ENCODE peak calls at places on chromosomes 4 and X, in ten cellular contexts. U is right cardiac atrium, W is lung, J is endodermal cell, V is pancreas, A is tibial nerve, F is BE2C, Y is IMR-90, B is colonic mucosa, R is A549. T is an unnamed sample.

GRCh38 chrX:9429767-9430166 is 35.1 kb upstream of the TBL1X start:
- DNase-seq in U (no peak), W (no peak), J (no peak), V (no peak), A (no peak), F (peak; percentile 52), Y (no peak), B (no peak), R (no peak), T (no peak)

GRCh38 chr4:143433231-143433630 is 80.3 kb upstream of the SMARCA5 start:
- DNase-seq in U (no peak), W (no peak), J (no peak), V (no peak), A (no peak), F (no peak), Y (no peak), B (no peak), R (no peak), T (no peak)

GRCh38 chr4:173538903-173539445 is 8.9 kb upstream of the HAND2 start:
- DNase-seq in U (peak; percentile 61), W (no peak), J (peak; percentile 49), V (no peak), A (no peak), F (no peak), Y (no peak), B (no peak), R (no peak), T (no peak)

GRCh38 chr4:15234585-15235126 is 193.2 kb upstream of the C1QTNF7 start:
- DNase-seq in U (no peak), W (no peak), J (no peak), V (no peak), A (no peak), F (no peak), Y (peak; percentile 98), B (no peak), R (no peak), T (no peak)

GRCh38 chr4:54229631-54230478 is 762 bp downstream of the PDGFRA start:
- DNase-seq in U (peak; percentile 72), W (no peak), J (peak; percentile 81), V (no peak), A (no peak), F (no peak), Y (peak; percentile 69), B (no peak), R (no peak), T (no peak)

GRCh38 chr4:6986067-6986780 is 56.9 kb upstream of the TADA2B start:
- DNase-seq in U (peak; percentile 71), W (no peak), J (peak; percentile 74), V (no peak), A (peak; percentile 49), F (peak; percentile 69), Y (peak; percentile 84), B (peak; percentile 49), R (peak; percentile 23), T (no peak)

GRCh38 chr4:54626113-54626512 is 31.6 kb upstream of the KIT start:
- DNase-seq in U (no peak), W (no peak), J (no peak), V (peak; percentile 62), A (no peak), F (no peak), Y (no peak), B (no peak), R (no peak), T (peak; percentile 28)

GRCh38 chrX:13721819-13722527 is 12.4 kb downstream of the TRAPPC2 start:
- DNase-seq in U (no peak), W (no peak), J (no peak), V (no peak), A (no peak), F (no peak), Y (peak; percentile 86), B (no peak), R (no peak), T (no peak)

GRCh38 chrX:53716328-53717088 is 30.0 kb upstream of the HUWE1 start:
- DNase-seq in U (no peak), W (no peak), J (no peak), V (no peak), A (no peak), F (no peak), Y (peak; percentile 48), B (no peak), R (no peak), T (no peak)

GRCh38 chr4:3384771-3385701 is 56.7 kb upstream of the HGFAC start:
- DNase-seq in U (peak; percentile 84), W (peak; percentile 55), J (peak; percentile 53), V (peak; percentile 74), A (no peak), F (no peak), Y (no peak), B (peak; percentile 52), R (no peak), T (no peak)

GRCh38 chrX:645024-645376 is 14.4 kb downstream of the SHOX start:
- DNase-seq in U (no peak), W (no peak), J (peak; percentile 70), V (no peak), A (no peak), F (no peak), Y (no peak), B (peak; percentile 79), R (no peak), T (no peak)

GRCh38 chrX:134501942-134502341 is 42.0 kb downstream of the HPRT1 start:
- DNase-seq in U (no peak), W (no peak), J (no peak), V (no peak), A (no peak), F (no peak), Y (peak; percentile 12), B (no peak), R (no peak), T (no peak)

GRCh38 chr4:10097906-10098769 is 18.5 kb downstream of the WDR1 start:
- DNase-seq in U (no peak), W (no peak), J (no peak), V (no peak), A (no peak), F (no peak), Y (no peak), B (no peak), R (no peak), T (no peak)
- H3K4me1 ChIP-seq in U (peaks cover 53% of the 10 kb centered on the region), W (peaks cover 32% of the 10 kb centered on the region), J (peaks cover 13% of the 10 kb centered on the region), V (no peaks in the 10 kb centered on the region), A (peaks cover 70% of the 10 kb centered on the region), F (peaks cover 8% of the 10 kb centered on the region), Y (peaks cover 63% of the 10 kb centered on the region), B (peaks cover 11% of the 10 kb centered on the region), R (peaks cover 26% of the 10 kb centered on the region), T (peaks cover 47% of the 10 kb centered on the region)

GRCh38 chr4:176841730-176842129 is 49.0 kb upstream of the VEGFC start:
- DNase-seq in U (no peak), W (no peak), J (no peak), V (no peak), A (no peak), F (no peak), Y (peak; percentile 92), B (no peak), R (no peak), T (no peak)

GRCh38 chr4:176840166-176840565 is 47.4 kb upstream of the VEGFC start:
- DNase-seq in U (no peak), W (no peak), J (no peak), V (no peak), A (no peak), F (no peak), Y (peak; percentile 48), B (no peak), R (no peak), T (no peak)

GRCh38 chr4:176838611-176839411 is 46.1 kb upstream of the VEGFC start:
- DNase-seq in U (peak; percentile 66), W (no peak), J (no peak), V (no peak), A (no peak), F (no peak), Y (peak; percentile 84), B (no peak), R (peak; percentile 31), T (no peak)

GRCh38 chr4:176837176-176837915 is 44.6 kb upstream of the VEGFC start:
- DNase-seq in U (no peak), W (no peak), J (no peak), V (no peak), A (no peak), F (no peak), Y (no peak), B (no peak), R (no peak), T (no peak)

GRCh38 chr4:176839656-176840055 is 46.9 kb upstream of the VEGFC start:
- DNase-seq in U (no peak), W (no peak), J (no peak), V (no peak), A (no peak), F (no peak), Y (no peak), B (no peak), R (no peak), T (no peak)
- H3K4me1 ChIP-seq in U (no peaks in the 10 kb centered on the region), W (no peaks in the 10 kb centered on the region), J (no peaks in the 10 kb centered on the region), V (no peaks in the 10 kb centered on the region), A (no peaks in the 10 kb centered on the region), F (peaks cover 16% of the 10 kb centered on the region), Y (peaks cover 9% of the 10 kb centered on the region), B (no peaks in the 10 kb centered on the region), R (peaks cover 8% of the 10 kb centered on the region), T (no peaks in the 10 kb centered on the region)

DNA sequence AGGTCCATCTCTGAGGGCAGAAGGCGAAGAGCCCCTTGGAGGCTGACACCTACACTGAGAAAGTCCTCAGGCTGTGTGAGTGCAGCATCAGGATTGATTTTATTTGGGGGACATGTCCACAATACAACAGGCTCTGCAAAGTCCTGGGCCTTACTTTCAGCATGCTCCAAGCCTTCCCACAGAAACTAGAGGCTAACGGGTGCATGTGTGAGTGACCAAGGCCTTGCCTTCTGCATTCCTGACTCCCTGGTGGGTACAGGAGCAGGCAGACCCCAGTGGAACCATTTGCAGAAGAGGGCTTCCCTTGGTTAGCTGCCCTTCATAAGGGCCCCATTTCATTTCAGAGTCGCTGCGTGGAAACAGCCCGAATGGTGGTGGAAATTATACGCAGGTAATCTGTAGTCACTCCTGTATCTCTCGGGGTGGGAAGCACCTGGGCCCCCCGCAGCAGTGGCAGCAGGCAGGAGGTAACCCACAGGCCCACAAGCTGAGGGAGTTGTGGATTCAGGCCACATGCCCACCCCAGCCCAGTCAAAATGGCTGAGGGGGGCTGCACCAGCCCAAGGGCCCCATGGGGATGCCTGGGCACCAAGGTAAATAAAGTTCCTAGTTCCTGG is 37.7 kb downstream of the NSG1 start:
- DNase-seq in U (no peak), W (no peak), J (peak; percentile 39), V (no peak), A (no peak), F (no peak), Y (no peak), B (peak; percentile 11), R (no peak), T (no peak)
- H3K4me1 ChIP-seq in U (peaks cover 4% of the 10 kb centered on the region), W (no peaks in the 10 kb centered on the region), J (peaks cover 5% of the 10 kb centered on the region), V (no peaks in the 10 kb centered on the region), A (no peaks in the 10 kb centered on the region), F (peaks cover 14% of the 10 kb centered on the region), Y (peaks cover 4% of the 10 kb centered on the region), B (no peaks in the 10 kb centered on the region), R (no peaks in the 10 kb centered on the region), T (no peaks in the 10 kb centered on the region)

DNA sequence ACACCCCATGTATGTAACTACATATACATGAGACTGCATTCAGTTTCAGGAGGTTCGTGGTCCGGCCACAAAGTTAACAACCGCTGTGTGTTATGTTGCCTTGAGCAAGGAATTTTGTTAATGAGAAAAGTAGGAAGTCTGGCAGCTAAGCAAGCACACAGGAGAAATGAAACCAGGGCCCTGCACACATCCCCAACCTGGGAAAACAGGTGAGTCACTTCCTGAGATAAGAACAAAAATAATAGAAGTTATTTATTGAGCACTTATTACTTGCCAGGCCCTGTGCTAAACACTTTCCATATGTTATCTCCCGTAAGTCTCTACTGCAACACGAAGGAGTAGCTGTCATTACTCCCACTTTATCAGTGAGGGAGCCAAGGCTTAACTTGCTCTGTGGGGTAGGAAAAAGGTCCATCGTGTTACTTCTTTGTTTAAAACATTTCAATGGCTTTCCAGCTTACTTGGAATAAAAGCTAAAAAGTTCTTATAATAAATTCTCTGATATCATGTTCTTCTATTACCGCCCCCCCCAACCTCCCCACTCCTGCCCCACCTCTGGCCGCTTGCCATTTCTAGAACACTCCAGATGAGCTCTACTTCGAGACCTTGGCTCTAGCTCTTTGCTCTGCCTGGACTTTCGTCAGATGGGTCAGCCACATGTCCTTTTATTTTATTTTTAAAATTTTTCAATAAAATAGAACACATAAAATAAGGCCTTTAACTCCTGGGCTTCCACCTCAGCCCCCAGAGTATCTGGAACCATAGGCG is 36.2 kb upstream of the PLAC8 start:
- DNase-seq in U (no peak), W (no peak), J (no peak), V (no peak), A (no peak), F (no peak), Y (no peak), B (no peak), R (no peak), T (peak; percentile 35)
- H3K4me1 ChIP-seq in U (no peaks in the 10 kb centered on the region), W (no peaks in the 10 kb centered on the region), J (no peaks in the 10 kb centered on the region), V (no peaks in the 10 kb centered on the region), A (no peaks in the 10 kb centered on the region), F (no peaks in the 10 kb centered on the region), Y (no peaks in the 10 kb centered on the region), B (no peaks in the 10 kb centered on the region), R (no peaks in the 10 kb centered on the region), T (no peaks in the 10 kb centered on the region)